ENCODE peak calls at places on chromosomes 3 and 15, in seven cellular contexts. J is SK-N-SH, A is HepG2, Z is HCT116, N is GM12878, Q is H1, P is K562. M is an unnamed sample.

GRCh38 chr3:127822836-127823589 is 698 bp upstream of the MGLL start:
- DNase-seq in J (peak), A (no peak), Z (no peak), N (no peak), Q (no peak), P (peak), M (peak)

GRCh38 chr15:29665441-29665985 is 156.8 kb downstream of the TJP1 start:
- DNase-seq in J (no peak), A (no peak), Z (no peak), N (no peak), Q (no peak), P (no peak), M (no peak)

GRCh38 chr15:70095387-70096214 is 2.1 kb downstream of the TLE3 start:
- DNase-seq in J (peak), A (no peak), Z (no peak), N (no peak), Q (peak), P (peak), M (peak)

GRCh38 chr3:128319107-128319506 is 147.6 kb downstream of the DNAJB8 start:
- DNase-seq in J (peak), A (no peak), Z (no peak), N (no peak), Q (no peak), P (no peak), M (no peak)

GRCh38 chr3:178966299-178967183 is 105.1 kb downstream of the ZMAT3 start:
- DNase-seq in J (peak), A (peak), Z (peak), N (peak), Q (no peak), P (no peak), M (peak)

GRCh38 chr3:160837394-160837975 is 81.5 kb downstream of the PPM1L start:
- DNase-seq in J (no peak), A (no peak), Z (no peak), N (no peak), Q (no peak), P (no peak), M (no peak)

GRCh38 chr15:83206971-83207621 is 527 bp downstream of the HDGFL3 start:
- DNase-seq in J (peak), A (no peak), Z (no peak), N (no peak), Q (peak), P (peak), M (peak)

GRCh38 chr3:171372694-171373093 is 87.5 kb downstream of the TNIK start:
- DNase-seq in J (no peak), A (no peak), Z (no peak), N (no peak), Q (no peak), P (no peak), M (no peak)

GRCh38 chr3:125050486-125051172 is 5.2 kb downstream of the HEG1 start:
- DNase-seq in J (no peak), A (no peak), Z (no peak), N (no peak), Q (no peak), P (no peak), M (no peak)

GRCh38 chr3:123313889-123314288 is 112.1 kb downstream of the SEC22A start:
- DNase-seq in J (no peak), A (no peak), Z (no peak), N (no peak), Q (no peak), P (no peak), M (no peak)

GRCh38 chr3:168088106-168088722 is 7.5 kb downstream of the GOLIM4 start:
- DNase-seq in J (no peak), A (peak), Z (no peak), N (peak), Q (no peak), P (no peak), M (peak)

GRCh38 chr3:56732109-56732508 is 49.0 kb upstream of the TASOR start:
- DNase-seq in J (no peak), A (no peak), Z (no peak), N (no peak), Q (no peak), P (no peak), M (no peak)

GRCh38 chr15:28111552-28111951 is 12.4 kb upstream of the OCA2 start:
- DNase-seq in J (peak), A (no peak), Z (no peak), N (no peak), Q (peak), P (no peak), M (no peak)
- TF ChIP-seq JUND in J (no peak), A (no peak), Z (no peak), N (no peak), Q (no peak), P (no peak), M (no peak)

GRCh38 chr15:36278219-36278618 is 301.2 kb upstream of the CDIN1 start:
- DNase-seq in J (no peak), A (no peak), Z (no peak), N (no peak), Q (no peak), P (no peak), M (no peak)
- TF ChIP-seq JUND in J (no peak), A (no peak), Z (no peak), N (no peak), Q (no peak), P (no peak), M (no peak)

GRCh38 chr3:117539729-117540128 is 830.1 kb downstream of the TUSC7 start:
- DNase-seq in J (no peak), A (no peak), Z (no peak), N (no peak), Q (no peak), P (no peak), M (no peak)

GRCh38 chr3:117545484-117545883 is 835.9 kb downstream of the TUSC7 start:
- DNase-seq in J (no peak), A (no peak), Z (no peak), N (no peak), Q (no peak), P (no peak), M (no peak)

GRCh38 chr3:117537949-117538348 is 828.4 kb downstream of the TUSC7 start:
- DNase-seq in J (no peak), A (no peak), Z (no peak), N (no peak), Q (no peak), P (no peak), M (no peak)

DNA sequence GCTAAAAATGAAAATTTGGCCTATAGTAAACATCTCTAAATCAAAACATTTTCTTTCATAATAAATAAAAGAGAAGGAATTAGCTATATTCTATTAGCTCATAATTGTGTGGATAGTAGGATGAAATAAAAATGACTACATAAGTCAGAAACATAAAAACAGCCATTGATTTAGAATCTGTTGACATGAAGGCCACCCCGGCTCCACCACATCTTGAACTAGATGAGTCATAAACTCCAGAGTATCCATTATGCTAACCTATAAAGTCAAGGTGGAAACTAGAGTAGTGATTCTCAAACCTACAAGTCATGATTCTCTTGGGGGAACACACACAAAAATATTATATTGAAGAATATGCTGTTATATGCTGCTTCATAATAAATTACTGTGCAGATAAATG is 831.0 kb downstream of the TUSC7 start:
- DNase-seq in J (no peak), A (no peak), Z (no peak), N (no peak), Q (no peak), P (no peak), M (no peak)
- TF ChIP-seq JUND in J (no peak), A (no peak), Z (no peak), N (no peak), Q (no peak), P (no peak), M (no peak)

DNA sequence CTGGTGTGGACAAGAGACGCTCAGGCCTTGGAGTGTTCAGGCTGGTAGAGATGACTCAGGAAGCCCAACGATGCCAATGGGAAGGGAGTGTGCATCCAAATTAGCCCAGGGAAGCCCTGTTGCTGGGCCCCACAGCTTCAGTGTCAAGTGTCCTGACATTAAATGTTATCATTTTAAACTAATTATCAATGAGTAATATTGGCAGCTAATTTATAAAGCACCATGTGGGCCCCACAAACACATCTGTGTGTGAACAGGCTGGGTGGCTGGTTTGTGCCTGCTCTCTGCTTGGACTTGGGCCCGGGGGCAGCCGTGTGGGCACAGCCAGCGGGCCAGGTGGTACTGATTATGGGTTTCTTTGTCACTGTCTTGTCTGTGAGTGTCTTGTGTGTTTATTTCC is 15.0 kb downstream of the FBLN2 start:
- DNase-seq in J (peak), A (no peak), Z (no peak), N (no peak), Q (no peak), P (no peak), M (no peak)
- TF ChIP-seq JUND in J (no peak), A (no peak), Z (no peak), N (no peak), Q (no peak), P (no peak), M (no peak)

GRCh38 chr15:75081150-75081549 is 57.8 kb downstream of the PPCDC start:
- DNase-seq in J (no peak), A (no peak), Z (no peak), N (no peak), Q (no peak), P (no peak), M (no peak)
- TF ChIP-seq JUND in J (no peak), A (no peak), Z (no peak), N (no peak), Q (no peak), P (no peak), M (no peak)

DNA sequence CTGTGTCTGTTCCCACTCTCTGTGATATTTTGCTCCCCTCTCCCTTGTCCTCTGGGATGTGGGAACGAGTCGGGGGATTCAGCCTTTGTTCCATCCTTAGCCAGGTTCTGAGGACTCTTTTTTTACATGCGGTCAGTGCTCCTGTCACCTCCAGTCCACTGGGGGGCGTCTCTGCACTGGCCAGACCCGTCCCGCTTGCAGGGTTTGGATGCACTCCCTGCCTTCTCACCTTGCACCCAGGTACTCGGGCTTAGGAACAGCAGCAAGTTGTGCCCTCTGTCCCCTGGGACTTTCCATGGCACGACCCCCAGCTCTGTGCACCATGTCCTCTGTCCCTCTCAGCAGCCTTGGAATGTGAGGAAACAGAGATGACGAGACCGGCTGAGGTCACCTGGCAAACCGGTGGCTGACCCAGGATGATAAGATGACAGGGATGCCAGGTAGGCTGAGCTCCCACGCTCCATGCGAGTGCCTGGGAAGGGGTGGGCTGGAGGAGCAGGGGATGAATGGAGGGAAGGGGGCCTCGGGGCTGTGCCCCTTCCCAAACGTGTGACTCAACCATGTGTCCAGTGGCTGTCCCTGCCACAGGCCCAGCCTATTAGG is 27.3 kb upstream of the FGD5 start:
- DNase-seq in J (peak), A (peak), Z (peak), N (no peak), Q (peak), P (peak), M (peak)
- TF ChIP-seq JUND in J (no peak), A (no peak), Z (no peak), N (no peak), Q (peak), P (no peak), M (no peak)

GRCh38 chr3:66233033-66233432 is 12.2 kb downstream of the SLC25A26 start:
- DNase-seq in J (peak), A (no peak), Z (no peak), N (no peak), Q (no peak), P (no peak), M (no peak)

GRCh38 chr3:66227917-66228316 is 7.1 kb downstream of the SLC25A26 start:
- DNase-seq in J (no peak), A (no peak), Z (no peak), N (no peak), Q (no peak), P (no peak), M (no peak)

GRCh38 chr3:66224220-66224619 is 3.4 kb downstream of the SLC25A26 start:
- DNase-seq in J (no peak), A (no peak), Z (no peak), N (no peak), Q (no peak), P (no peak), M (no peak)

DNA sequence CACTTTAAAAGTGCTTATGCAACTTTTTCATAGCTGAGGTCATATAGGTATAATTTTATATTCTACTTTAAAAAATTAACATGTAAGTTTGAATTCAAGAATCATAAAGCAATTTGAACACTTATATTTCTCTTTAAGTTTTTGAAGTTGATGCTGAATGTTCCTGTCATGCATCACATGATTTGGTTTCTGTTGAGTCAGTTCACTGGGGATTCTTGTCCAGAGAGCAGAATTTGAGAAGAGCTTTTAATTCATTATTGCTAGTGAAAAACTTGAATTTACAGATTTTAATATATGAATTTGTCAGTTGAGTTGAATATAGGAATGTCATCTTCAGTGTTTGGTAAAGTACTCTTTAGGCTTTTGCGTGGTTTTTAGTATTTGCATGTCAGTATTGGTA is 7.9 kb downstream of the SLC25A26 start:
- DNase-seq in J (no peak), A (no peak), Z (no peak), N (no peak), Q (no peak), P (no peak), M (no peak)
- TF ChIP-seq JUND in J (no peak), A (no peak), Z (no peak), N (no peak), Q (no peak), P (no peak), M (no peak)

M was measured in T47D.